ENCODE peak calls at places on chromosomes 5 and 9, in four cellular contexts. One of them, this sample, is unnamed.

GRCh38 chr5:145943674-145944121 is 7.3 kb downstream of the SH3RF2 start:
- DNase-seq in A549: peak
- DNase-seq in WTC11: no peak
- DNase-seq in endothelial cell of umbilical vein: no peak
- DNase-seq in this sample: peak

GRCh38 chr9:20200900-20201495 is 412.2 kb upstream of the SLC24A2 start:
- DNase-seq in A549: no peak
- DNase-seq in WTC11: no peak
- DNase-seq in endothelial cell of umbilical vein: no peak
- DNase-seq in this sample: no peak

GRCh38 chr5:80289320-80289719 is 30.5 kb upstream of the SPZ1 start:
- DNase-seq in A549: no peak
- DNase-seq in endothelial cell of umbilical vein: no peak
- DNase-seq in WTC11: no peak
- DNase-seq in this sample: no peak

GRCh38 chr5:35672995-35673394 is 55.3 kb downstream of the SPEF2 start:
- DNase-seq in WTC11: no peak
- DNase-seq in A549: no peak
- DNase-seq in endothelial cell of umbilical vein: no peak
- DNase-seq in this sample: no peak

GRCh38 chr9:35651964-35652828 is 1.5 kb upstream of the SIT1 start:
- DNase-seq in A549: peak
- DNase-seq in WTC11: no peak
- DNase-seq in endothelial cell of umbilical vein: no peak
- DNase-seq in this sample: no peak

GRCh38 chr5:151092750-151093149 is 11.9 kb upstream of the TNIP1 start:
- DNase-seq in WTC11: no peak
- DNase-seq in A549: no peak
- DNase-seq in endothelial cell of umbilical vein: no peak
- DNase-seq in this sample: no peak

GRCh38 chr9:121107041-121107440 is 32.3 kb downstream of the CNTRL start:
- DNase-seq in endothelial cell of umbilical vein: no peak
- DNase-seq in A549: peak
- DNase-seq in WTC11: no peak
- DNase-seq in this sample: peak

GRCh38 chr5:82419559-82420332 is 141.6 kb upstream of the RPS23 start:
- DNase-seq in A549: no peak
- DNase-seq in endothelial cell of umbilical vein: no peak
- DNase-seq in WTC11: no peak
- DNase-seq in this sample: no peak

GRCh38 chr5:57816108-57816507 is 333.5 kb upstream of the ACTBL2 start:
- DNase-seq in WTC11: no peak
- DNase-seq in A549: peak
- DNase-seq in endothelial cell of umbilical vein: peak
- DNase-seq in this sample: no peak

GRCh38 chr9:100474082-100474949 is 1.4 kb downstream of the TMEFF1 start:
- DNase-seq in WTC11: peak
- DNase-seq in A549: no peak
- DNase-seq in endothelial cell of umbilical vein: peak
- DNase-seq in this sample: no peak

GRCh38 chr5:43209833-43210232 is 17.8 kb downstream of the NIM1K start:
- DNase-seq in endothelial cell of umbilical vein: no peak
- DNase-seq in A549: no peak
- DNase-seq in WTC11: no peak
- DNase-seq in this sample: no peak

GRCh38 chr9:95090871-95091573 is 226.5 kb downstream of the FANCC start:
- DNase-seq in WTC11: no peak
- DNase-seq in endothelial cell of umbilical vein: no peak
- DNase-seq in A549: peak
- DNase-seq in this sample: peak

GRCh38 chr9:37591775-37592107 is 656 bp downstream of the TOMM5 start:
- DNase-seq in WTC11: no peak
- DNase-seq in A549: no peak
- DNase-seq in endothelial cell of umbilical vein: peak
- DNase-seq in this sample: no peak

GRCh38 chr5:139481122-139481533 is 1.4 kb downstream of the STING1 start:
- DNase-seq in WTC11: no peak
- DNase-seq in A549: no peak
- DNase-seq in endothelial cell of umbilical vein: peak
- DNase-seq in this sample: peak

DNA sequence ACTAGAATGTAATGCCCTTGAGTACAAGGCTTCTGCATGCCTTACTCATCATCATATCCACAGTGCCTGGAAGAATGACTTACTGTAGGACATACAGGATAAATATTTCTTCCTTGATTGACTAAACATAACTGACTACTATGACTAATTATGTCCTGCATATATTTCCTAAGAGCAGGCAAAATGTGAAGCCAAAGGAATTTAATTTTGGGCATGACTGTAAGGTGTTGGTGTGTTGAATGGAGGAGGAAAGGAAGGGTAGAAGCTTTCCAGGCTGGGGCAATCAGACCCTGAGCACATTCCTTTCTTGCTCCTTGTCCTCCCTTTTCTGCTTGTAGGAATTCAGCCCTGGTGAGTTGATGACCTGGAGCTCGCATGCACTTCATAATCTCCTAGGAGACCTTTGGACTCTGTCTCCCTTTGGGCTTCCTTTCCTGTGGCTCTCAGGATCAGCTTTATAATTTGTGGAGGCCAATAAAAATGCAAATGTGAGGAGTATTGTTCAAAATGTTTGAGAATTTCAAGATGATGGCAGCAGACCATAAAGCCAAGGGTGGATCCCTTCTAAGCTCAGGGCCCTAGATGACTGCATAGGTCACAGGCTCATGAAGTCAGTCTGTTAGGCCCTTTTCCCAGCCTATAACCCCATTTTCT is 174.0 kb downstream of the HMHB1 start:
- DNase-seq in WTC11: no peak
- DNase-seq in A549: no peak
- DNase-seq in endothelial cell of umbilical vein: peak
- DNase-seq in this sample: no peak
- TF ChIP-seq JUN in WTC11: no peak
- TF ChIP-seq JUN in A549: no peak
- TF ChIP-seq JUN in endothelial cell of umbilical vein: no peak
- TF ChIP-seq JUN in this sample: no peak

DNA sequence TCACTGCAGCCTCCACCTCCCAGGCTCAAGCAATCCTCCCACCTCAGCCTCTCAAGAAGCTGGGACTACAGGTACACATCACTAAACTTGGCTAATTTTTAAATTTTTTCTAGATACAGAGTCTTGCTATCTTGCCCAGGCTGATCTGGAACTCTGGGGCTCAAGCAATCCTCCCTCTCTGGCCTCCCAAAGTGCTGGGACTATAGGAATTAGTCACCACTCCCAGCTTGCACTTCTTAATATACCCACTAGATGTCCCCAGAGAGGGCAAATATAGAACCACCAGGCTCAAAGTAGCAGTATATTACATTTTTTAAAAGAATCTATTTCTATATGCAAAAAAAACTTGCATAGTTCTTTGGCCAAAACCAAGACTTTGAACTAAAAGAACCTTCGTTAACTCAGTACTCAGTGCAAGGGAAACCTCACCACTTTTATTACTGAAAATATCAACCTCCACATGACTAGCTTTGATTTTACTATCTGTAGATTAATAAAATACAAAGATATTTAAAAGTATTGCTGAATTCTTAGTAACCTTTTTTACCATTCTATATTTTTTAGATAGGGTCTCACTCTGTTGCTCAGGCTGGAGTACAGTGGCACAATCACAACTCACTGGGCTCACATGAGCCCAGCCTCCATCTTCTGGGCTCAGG is 25.8 kb upstream of the HSD17B3 start:
- DNase-seq in WTC11: no peak
- DNase-seq in A549: peak
- DNase-seq in endothelial cell of umbilical vein: peak
- DNase-seq in this sample: peak
- TF ChIP-seq JUN in WTC11: no peak
- TF ChIP-seq JUN in A549: no peak
- TF ChIP-seq JUN in endothelial cell of umbilical vein: no peak
- TF ChIP-seq JUN in this sample: no peak

GRCh38 chr9:78863531-78863930 is 566.6 kb downstream of the PSAT1 start:
- DNase-seq in WTC11: no peak
- DNase-seq in A549: no peak
- DNase-seq in endothelial cell of umbilical vein: no peak
- DNase-seq in this sample: no peak

GRCh38 chr9:78871452-78872331 is 574.8 kb downstream of the PSAT1 start:
- DNase-seq in endothelial cell of umbilical vein: peak
- DNase-seq in A549: peak
- DNase-seq in WTC11: no peak
- DNase-seq in this sample: no peak

GRCh38 chr9:78871086-78871451 is 574.1 kb downstream of the PSAT1 start:
- DNase-seq in WTC11: no peak
- DNase-seq in endothelial cell of umbilical vein: no peak
- DNase-seq in A549: peak
- DNase-seq in this sample: no peak

GRCh38 chr9:78865757-78866156 is 568.8 kb downstream of the PSAT1 start:
- DNase-seq in WTC11: no peak
- DNase-seq in endothelial cell of umbilical vein: no peak
- DNase-seq in A549: peak
- DNase-seq in this sample: no peak

GRCh38 chr9:78866228-78867132 is 569.6 kb downstream of the PSAT1 start:
- DNase-seq in WTC11: no peak
- DNase-seq in A549: peak
- DNase-seq in endothelial cell of umbilical vein: peak
- DNase-seq in this sample: no peak
- TF ChIP-seq JUN in WTC11: no peak
- TF ChIP-seq JUN in A549: peak
- TF ChIP-seq JUN in endothelial cell of umbilical vein: peak
- TF ChIP-seq JUN in this sample: no peak

GRCh38 chr5:1412163-1412562 is 33.1 kb downstream of the SLC6A3 start:
- DNase-seq in A549: no peak
- DNase-seq in WTC11: no peak
- DNase-seq in endothelial cell of umbilical vein: no peak
- DNase-seq in this sample: no peak
- TF ChIP-seq JUN in A549: no peak
- TF ChIP-seq JUN in WTC11: no peak
- TF ChIP-seq JUN in endothelial cell of umbilical vein: no peak
- TF ChIP-seq JUN in this sample: no peak

GRCh38 chr5:74241751-74242140 is 398.8 kb downstream of the ENC1 start:
- DNase-seq in WTC11: no peak
- DNase-seq in endothelial cell of umbilical vein: no peak
- DNase-seq in A549: no peak
- DNase-seq in this sample: no peak
- TF ChIP-seq JUN in WTC11: no peak
- TF ChIP-seq JUN in endothelial cell of umbilical vein: no peak
- TF ChIP-seq JUN in A549: no peak
- TF ChIP-seq JUN in this sample: no peak

This sample was measured in K562.